ENCODE peak calls at places on chromosomes 13 and 19, in six cellular contexts. L is HepG2, D is Caco-2, H is T follicular helper cell, N is lung, G is foreskin keratinocyte. W is an unnamed sample.

GRCh38 chr19:35048911-35049411 is 7.4 kb downstream of the HPN start:
- DNase-seq in H (no peak), G (no peak), N (no peak), D (no peak), L (no peak), W (no peak)

GRCh38 chr19:4748589-4748988 is 24.9 kb upstream of the DPP9 start:
- DNase-seq in G (no peak), D (no peak), H (no peak), N (no peak), L (no peak), W (no peak)

GRCh38 chr19:21580818-21581217 is 75.4 kb downstream of the ZNF429 start:
- DNase-seq in H (no peak), N (no peak), G (no peak), L (no peak), D (no peak), W (no peak)

GRCh38 chr13:80823472-80823871 is 482.5 kb upstream of the SPRY2 start:
- DNase-seq in D (no peak), G (no peak), L (no peak), H (no peak), N (no peak), W (no peak)

GRCh38 chr19:6056801-6057650 is 53.3 kb downstream of the RFX2 start:
- DNase-seq in H (no peak), D (peak), G (peak), N (peak), L (peak), W (no peak)

GRCh38 chr19:10333758-10334339 is 520 bp upstream of the RAVER1 start:
- DNase-seq in N (no peak), H (no peak), D (no peak), L (no peak), G (no peak), W (no peak)

GRCh38 chr13:113849546-113849945 is 14.3 kb downstream of the GAS6 start:
- DNase-seq in L (no peak), N (no peak), D (no peak), H (no peak), G (peak), W (no peak)

GRCh38 chr13:45356966-45357689 is 16.1 kb upstream of the TPT1 start:
- DNase-seq in G (no peak), N (no peak), H (no peak), L (no peak), D (no peak), W (no peak)

GRCh38 chr19:37999309-38000213 is 92.6 kb downstream of the SIPA1L3 start:
- DNase-seq in D (no peak), N (no peak), L (no peak), H (no peak), G (peak), W (no peak)

GRCh38 chr13:101053289-101053688 is 363.0 kb downstream of the NALCN start:
- DNase-seq in G (no peak), L (no peak), D (no peak), N (no peak), H (no peak), W (no peak)

GRCh38 chr13:49020940-49021548 is 45.3 kb downstream of the FNDC3A start:
- DNase-seq in G (peak), N (no peak), H (no peak), L (no peak), D (no peak), W (no peak)

GRCh38 chr19:18863843-18864362 is 32.1 kb downstream of the CERS1 start:
- DNase-seq in H (no peak), L (no peak), D (no peak), G (no peak), N (no peak), W (no peak)

GRCh38 chr13:41289463-41289881 is 21.6 kb upstream of the NAA16 start:
- DNase-seq in H (no peak), G (no peak), N (no peak), D (no peak), L (peak), W (no peak)

GRCh38 chr13:71864981-71865857 is 1.8 kb downstream of the DACH1 start:
- DNase-seq in G (peak), N (peak), L (no peak), D (peak), H (no peak), W (no peak)

GRCh38 chr19:11191934-11192333 is 5.4 kb downstream of the KANK2 start:
- DNase-seq in D (no peak), L (no peak), H (no peak), G (no peak), N (no peak), W (no peak)

GRCh38 chr19:11196406-11197287 is 698 bp downstream of the KANK2 start:
- DNase-seq in H (no peak), L (no peak), D (peak), N (peak), G (no peak), W (no peak)

GRCh38 chr13:35489050-35489449 is 12.6 kb upstream of the MAB21L1 start:
- DNase-seq in D (no peak), L (no peak), H (no peak), N (no peak), G (no peak), W (no peak)

W was measured in effector CD8-positive, alpha-beta T cell.